ENCODE peak calls at places on chromosomes 5 and 9, in nine cellular contexts. Y, E, U, S, K, M, L, T and D are unnamed samples.

GRCh38 chr9:35689601-35690446 is at the start of gene TPM2:
- DNase-seq in S (peak), Y (no peak), T (no peak), L (no peak), M (no peak), K (peak), E (peak), U (peak), D (peak)

GRCh38 chr5:126358525-126358924 is 64.7 kb upstream of the GRAMD2B start:
- DNase-seq in E (no peak), U (no peak), K (no peak), T (no peak), M (no peak), Y (no peak), S (no peak), L (no peak), D (no peak)

GRCh38 chr5:67206381-67207328 is 10.1 kb upstream of the CD180 start:
- DNase-seq in E (no peak), L (no peak), S (peak), K (peak), U (no peak), Y (peak), T (peak), M (no peak), D (no peak)

GRCh38 chr9:22446950-22447606 is 454 bp downstream of the DMRTA1 start:
- DNase-seq in U (peak), M (no peak), L (no peak), E (peak), S (no peak), K (peak), Y (peak), T (no peak), D (peak)

GRCh38 chr5:27598576-27598975 is 560.2 kb upstream of the CDH9 start:
- DNase-seq in U (no peak), L (no peak), T (no peak), E (no peak), M (no peak), S (no peak), K (no peak), Y (no peak), D (no peak)

GRCh38 chr9:129310666-129311350 is 132.7 kb upstream of the IER5L start:
- DNase-seq in U (peak), T (no peak), Y (no peak), S (no peak), L (no peak), K (no peak), E (no peak), M (no peak), D (no peak)

GRCh38 chr9:107848598-107848997 is 359.0 kb upstream of the KLF4 start:
- DNase-seq in M (no peak), E (no peak), L (no peak), Y (no peak), K (no peak), U (peak), S (peak), T (no peak), D (no peak)

GRCh38 chr5:9054821-9055589 is 490.9 kb downstream of the SEMA5A start:
- DNase-seq in U (peak), T (no peak), L (no peak), K (no peak), E (no peak), S (no peak), Y (no peak), M (no peak), D (peak)

GRCh38 chr9:70475211-70475610 is 60.8 kb upstream of the KLF9 start:
- DNase-seq in Y (no peak), K (no peak), M (no peak), L (no peak), S (no peak), E (no peak), U (no peak), T (no peak), D (no peak)

GRCh38 chr9:113581865-113582697 is 118.6 kb downstream of the RGS3 start:
- DNase-seq in T (no peak), S (peak), U (peak), K (peak), Y (peak), E (no peak), M (no peak), L (peak), D (peak)

GRCh38 chr5:126360467-126360866 is 62.7 kb upstream of the GRAMD2B start:
- DNase-seq in T (no peak), K (no peak), S (no peak), Y (no peak), M (no peak), L (no peak), U (no peak), E (no peak), D (no peak)

GRCh38 chr9:113511856-113512761 is 48.6 kb downstream of the RGS3 start:
- DNase-seq in S (no peak), K (no peak), E (no peak), M (no peak), U (no peak), Y (peak), L (peak), T (peak), D (peak)

GRCh38 chr9:27985714-27986113 is 412.4 kb upstream of the C9orf72 start:
- DNase-seq in L (no peak), T (no peak), S (no peak), U (no peak), K (no peak), M (no peak), Y (no peak), E (no peak), D (no peak)

GRCh38 chr5:105101597-105101996 is 1539.0 kb upstream of the NUDT12 start:
- DNase-seq in K (no peak), S (no peak), U (peak), T (no peak), L (no peak), Y (no peak), E (no peak), M (no peak), D (no peak)

GRCh38 chr5:60517850-60518249 is 182.1 kb downstream of the DEPDC1B start:
- DNase-seq in Y (no peak), T (no peak), M (no peak), K (no peak), U (no peak), E (no peak), S (no peak), L (no peak), D (no peak)

GRCh38 chr9:134694714-134695113 is 53.1 kb downstream of the COL5A1 start:
- DNase-seq in T (no peak), Y (no peak), U (no peak), S (no peak), L (no peak), K (no peak), E (no peak), M (no peak), D (peak)

GRCh38 chr5:108747111-108748009 is at the start of gene FER:
- DNase-seq in S (no peak), L (no peak), T (no peak), E (no peak), M (peak), Y (peak), U (peak), K (no peak), D (peak)

GRCh38 chr5:88860501-88860900 is 22.5 kb downstream of the MEF2C start:
- DNase-seq in S (no peak), U (peak), M (no peak), K (no peak), E (no peak), T (no peak), L (no peak), Y (no peak), D (no peak)

GRCh38 chr5:173498286-173498685 is 118.2 kb downstream of the BOD1 start:
- DNase-seq in K (no peak), M (no peak), Y (no peak), L (no peak), T (no peak), U (peak), E (peak), S (peak), D (peak)

GRCh38 chr5:141475625-141476131 is at the start of gene PCDHGC3:
- DNase-seq in Y (no peak), S (peak), L (no peak), M (peak), K (peak), U (peak), E (peak), T (no peak), D (peak)

GRCh38 chr5:113117543-113118110 is 141.0 kb downstream of the DCP2 start:
- DNase-seq in K (no peak), T (no peak), S (no peak), Y (no peak), E (no peak), L (no peak), U (no peak), M (no peak), D (no peak)

GRCh38 chr9:129464972-129465833 is 155.7 kb downstream of the C9orf50 start:
- DNase-seq in M (no peak), U (peak), S (no peak), T (no peak), L (no peak), Y (no peak), E (no peak), K (no peak), D (peak)

GRCh38 chr9:107336718-107337360 is 53.8 kb downstream of the RAD23B start:
- DNase-seq in M (peak), T (no peak), K (no peak), L (no peak), Y (no peak), S (peak), U (peak), E (no peak), D (peak)

GRCh38 chr5:154575869-154576806 is 98.1 kb upstream of the HAND1 start:
- DNase-seq in M (no peak), E (no peak), T (no peak), L (no peak), K (peak), U (no peak), S (no peak), Y (no peak), D (no peak)

GRCh38 chr5:123261752-123262151 is 161.5 kb downstream of the CEP120 start:
- DNase-seq in Y (no peak), L (no peak), T (no peak), M (no peak), U (peak), E (no peak), K (no peak), S (no peak), D (no peak)

GRCh38 chr5:154228696-154229095 is 38.2 kb downstream of the GALNT10 start:
- DNase-seq in Y (no peak), U (no peak), S (no peak), L (no peak), K (peak), M (no peak), T (no peak), E (no peak), D (no peak)

GRCh38 chr9:96015876-96016686 is 140.6 kb downstream of the ERCC6L2 start:
- DNase-seq in M (no peak), S (no peak), E (no peak), T (no peak), Y (no peak), K (no peak), L (no peak), U (no peak), D (no peak)

GRCh38 chr5:181133610-181134231 is 2.8 kb upstream of the OR2V1 start:
- DNase-seq in M (no peak), Y (no peak), E (no peak), U (peak), L (no peak), S (peak), T (no peak), K (no peak), D (peak)

GRCh38 chr5:78530342-78531096 is 118.1 kb downstream of the LHFPL2 start:
- DNase-seq in Y (no peak), E (no peak), K (no peak), U (peak), S (no peak), T (no peak), M (no peak), L (no peak), D (peak)

GRCh38 chr9:17509151-17509550 is 69.7 kb upstream of the SH3GL2 start:
- DNase-seq in L (no peak), M (peak), K (no peak), E (no peak), S (no peak), T (no peak), Y (no peak), U (no peak), D (no peak)

GRCh38 chr5:61332891-61333350 is 863 bp downstream of the ZSWIM6 start:
- DNase-seq in U (peak), M (no peak), S (no peak), E (peak), T (no peak), K (peak), Y (peak), L (peak), D (peak)

GRCh38 chr5:32390819-32391591 is 53.5 kb downstream of the ZFR start:
- DNase-seq in Y (no peak), S (peak), U (peak), E (no peak), L (no peak), K (no peak), M (no peak), T (no peak), D (peak)

GRCh38 chr5:157148734-157149615 is 6.3 kb upstream of the MED7 start:
- DNase-seq in Y (peak), L (no peak), E (peak), S (peak), K (peak), M (peak), T (no peak), U (peak), D (peak)

GRCh38 chr5:100517301-100517974 is 17.7 kb upstream of the FAM174A start:
- DNase-seq in T (no peak), M (no peak), S (no peak), L (no peak), Y (no peak), E (peak), U (no peak), K (no peak), D (no peak)

GRCh38 chr9:137705443-137705863 is 86.6 kb downstream of the EHMT1 start:
- DNase-seq in E (no peak), M (no peak), Y (peak), K (peak), S (no peak), L (no peak), U (no peak), T (peak), D (peak)

GRCh38 chr5:67092447-67093023 is 104.1 kb downstream of the CD180 start:
- DNase-seq in L (no peak), Y (no peak), E (no peak), U (peak), K (no peak), M (no peak), T (no peak), S (no peak), D (no peak)